ENCODE peak calls at places on chromosome 22, in five cellular contexts. U is omental fat pad, M is ACHN, J is fibroblast of mammary gland, S is NCI-H1092. N is an unnamed sample.

GRCh38 chr22:21710156-21710555 is 25.4 kb downstream of the YPEL1 start:
- DNase-seq in U (no peak), M (peak), J (peak), S (no peak), N (no peak)

GRCh38 chr22:20646906-20647305 is 127.0 kb upstream of the SERPIND1 start:
- DNase-seq in U (no peak), M (no peak), J (no peak), S (no peak), N (no peak)

GRCh38 chr22:46362221-46362933 is 26.9 kb downstream of the TRMU start:
- DNase-seq in U (no peak), M (no peak), J (peak), S (no peak), N (no peak)

GRCh38 chr22:20312396-20313191 is 7.3 kb downstream of the DGCR6L start:
- DNase-seq in U (no peak), M (no peak), J (no peak), S (no peak), N (no peak)

GRCh38 chr22:48729499-48730171 is 1098.0 kb downstream of the BRD1 start:
- DNase-seq in U (no peak), M (no peak), J (no peak), S (no peak), N (no peak)

GRCh38 chr22:19971276-19972124 is 29.9 kb upstream of the TXNRD2 start:
- DNase-seq in U (no peak), M (no peak), J (no peak), S (no peak), N (no peak)

GRCh38 chr22:50284479-50284878 is 14.3 kb upstream of the MAPK11 start:
- DNase-seq in U (no peak), M (no peak), J (no peak), S (no peak), N (no peak)

GRCh38 chr22:48889209-48889830 is 938.4 kb downstream of the BRD1 start:
- DNase-seq in U (no peak), M (no peak), J (no peak), S (no peak), N (no peak)

GRCh38 chr22:30628491-30628890 is 7.1 kb upstream of the SLC35E4 start:
- DNase-seq in U (no peak), M (no peak), J (no peak), S (no peak), N (no peak)

GRCh38 chr22:45919504-45920286 is 57.3 kb downstream of the WNT7B start:
- DNase-seq in U (no peak), M (no peak), J (no peak), S (no peak), N (no peak)

GRCh38 chr22:31790240-31790639 is 36.4 kb downstream of the DEPDC5 start:
- DNase-seq in U (no peak), M (no peak), J (no peak), S (no peak), N (no peak)

GRCh38 chr22:49979587-49980264 is 19.2 kb downstream of the PIM3 start:
- DNase-seq in U (peak), M (peak), J (peak), S (no peak), N (peak)

GRCh38 chr22:20159088-20159487 is 8.2 kb upstream of the CCDC188 start:
- DNase-seq in U (no peak), M (no peak), J (no peak), S (no peak), N (no peak)

GRCh38 chr22:45212992-45213751 is 27.5 kb downstream of the KIAA0930 start:
- DNase-seq in U (no peak), M (peak), J (peak), S (no peak), N (peak)

GRCh38 chr22:21082248-21082647 is 36.5 kb downstream of the LRRC74B start:
- DNase-seq in U (no peak), M (no peak), J (peak), S (no peak), N (peak)

GRCh38 chr22:46455453-46455852 is 82.0 kb downstream of the CELSR1 start:
- DNase-seq in U (no peak), M (no peak), J (no peak), S (no peak), N (no peak)

GRCh38 chr22:23531966-23532735 is 47.9 kb downstream of the IGLL1 start:
- DNase-seq in U (no peak), M (no peak), J (no peak), S (no peak), N (no peak)

GRCh38 chr22:21940521-21940920 is 12.1 kb downstream of the PPM1F start:
- DNase-seq in U (no peak), M (no peak), J (no peak), S (no peak), N (no peak)

GRCh38 chr22:16949561-16949960 is 58.5 kb downstream of the GAB4 start:
- DNase-seq in U (no peak), M (no peak), J (peak), S (no peak), N (no peak)

GRCh38 chr22:33811686-33812085 is 108.6 kb downstream of the LARGE1 start:
- DNase-seq in U (no peak), M (no peak), J (peak), S (no peak), N (peak)

GRCh38 chr22:23033116-23033905 is 37.0 kb upstream of the GNAZ start:
- DNase-seq in U (no peak), M (no peak), J (no peak), S (no peak), N (no peak)

GRCh38 chr22:47621253-47621652 is 858.8 kb downstream of the TBC1D22A start:
- DNase-seq in U (no peak), M (no peak), J (no peak), S (no peak), N (no peak)

GRCh38 chr22:35085621-35086020 is 19.7 kb downstream of the ISX start:
- DNase-seq in U (no peak), M (no peak), J (no peak), S (no peak), N (no peak)

GRCh38 chr22:19900707-19901436 is 40.7 kb upstream of the COMT start:
- DNase-seq in U (no peak), M (no peak), J (no peak), S (no peak), N (no peak)

GRCh38 chr22:22156716-22157499 is 87.7 kb upstream of the VPREB1 start:
- DNase-seq in U (no peak), M (peak), J (peak), S (peak), N (peak)

GRCh38 chr22:19045094-19045493 is 77.1 kb downstream of the DGCR2 start:
- DNase-seq in U (no peak), M (no peak), J (peak), S (no peak), N (no peak)

GRCh38 chr22:45865561-45866397 is 111.2 kb downstream of the WNT7B start:
- DNase-seq in U (no peak), M (no peak), J (no peak), S (no peak), N (no peak)

GRCh38 chr22:45335021-45335818 is 25.5 kb downstream of the FAM118A start:
- DNase-seq in U (no peak), M (no peak), J (no peak), S (no peak), N (no peak)

GRCh38 chr22:47784367-47784983 is 1022.0 kb downstream of the TBC1D22A start:
- DNase-seq in U (no peak), M (no peak), J (no peak), S (no peak), N (no peak)

GRCh38 chr22:50160947-50161346 is 9.6 kb upstream of the PANX2 start:
- DNase-seq in U (no peak), M (no peak), J (no peak), S (no peak), N (no peak)

GRCh38 chr22:42299586-42300285 is 29.3 kb upstream of the TCF20 start:
- DNase-seq in U (no peak), M (no peak), J (no peak), S (no peak), N (no peak)

GRCh38 chr22:18032455-18033101 is 8.2 kb upstream of the MICAL3 start:
- DNase-seq in U (no peak), M (peak), J (peak), S (no peak), N (peak)

GRCh38 chr22:48828688-48829087 is 999.0 kb downstream of the BRD1 start:
- DNase-seq in U (no peak), M (no peak), J (no peak), S (no peak), N (no peak)

GRCh38 chr22:37633693-37634504 is 5.6 kb upstream of the SH3BP1 start:
- DNase-seq in U (no peak), M (peak), J (peak), S (peak), N (peak)

GRCh38 chr22:42800731-42801536 is 56.1 kb downstream of the ARFGAP3 start:
- DNase-seq in U (no peak), M (no peak), J (no peak), S (peak), N (no peak)